ENCODE peak calls at places on chromosomes 2 and 18, in ten cellular contexts. M is tibial artery, G is A673, F is aorta, N is bronchial epithelial cell, K is IMR-90, A is fibroblast of lung, P is left lung, D is lower lobe of right lung, T is cardiac muscle cell. J is an unnamed sample.

GRCh38 chr2:206920310-206920709 is 19.0 kb upstream of the CPO start:
- DNase-seq in T (peak; percentile 6), G (no peak), K (no peak), A (no peak), M (no peak), P (no peak), D (no peak), F (no peak), N (peak; percentile 1), J (no peak)

GRCh38 chr2:28895189-28895893 is 874 bp downstream of the WDR43 start:
- DNase-seq in K (peak; percentile 54), G (peak; percentile 49), M (peak; percentile 27), T (peak; percentile 13), N (peak; percentile 86), F (peak; percentile 78), P (peak; percentile 53), A (peak; percentile 57), D (no peak), J (peak; percentile 4)

GRCh38 chr2:27903649-27904544 is 13.4 kb downstream of the BABAM2 start:
- DNase-seq in D (no peak), N (peak; percentile 80), A (peak; percentile 81), K (peak; percentile 52), F (no peak), M (no peak), G (no peak), T (no peak), P (no peak), J (no peak)

GRCh38 chr2:235756491-235756890 is 262.6 kb downstream of the AGAP1 start:
- DNase-seq in T (no peak), A (no peak), D (no peak), N (no peak), G (no peak), K (no peak), P (no peak), M (no peak), F (no peak), J (no peak)

GRCh38 chr18:68840554-68841263 is 42.8 kb downstream of the CCDC102B start:
- DNase-seq in N (peak; percentile 93), K (peak; percentile 97), M (peak; percentile 65), F (no peak), T (no peak), A (peak; percentile 96), P (no peak), D (no peak), G (peak; percentile 92), J (no peak)

GRCh38 chr18:58254873-58255511 is 211.0 kb downstream of the NEDD4L start:
- DNase-seq in F (no peak), G (no peak), M (no peak), D (no peak), P (no peak), A (no peak), N (no peak), K (peak; percentile 51), T (no peak), J (no peak)

GRCh38 chr2:234512884-234513669 is 16.2 kb upstream of the ARL4C start:
- DNase-seq in F (no peak), G (no peak), P (no peak), D (no peak), T (no peak), M (no peak), N (no peak), A (peak; percentile 87), K (peak; percentile 59), J (no peak)

GRCh38 chr2:222736301-222736700 is 64.8 kb downstream of the MOGAT1 start:
- DNase-seq in F (no peak), G (no peak), T (no peak), M (no peak), K (peak; percentile 67), D (no peak), P (no peak), A (peak; percentile 66), N (no peak), J (no peak)

GRCh38 chr2:73297151-73297559 is 3.8 kb upstream of the EGR4 start:
- DNase-seq in K (no peak), N (no peak), G (no peak), D (no peak), F (no peak), M (no peak), A (no peak), T (no peak), P (no peak), J (no peak)

GRCh38 chr2:120267348-120267747 is 14.7 kb downstream of the RALB start:
- DNase-seq in G (no peak), T (no peak), P (no peak), A (no peak), N (no peak), D (no peak), M (no peak), K (no peak), F (no peak), J (no peak)

GRCh38 chr2:177869209-177869608 is 203.4 kb downstream of the PDE11A start:
- DNase-seq in P (no peak), A (no peak), T (no peak), K (no peak), F (no peak), G (no peak), M (no peak), D (no peak), N (no peak), J (no peak)

GRCh38 chr2:136787970-136788369 is 22.6 kb downstream of the THSD7B start:
- DNase-seq in D (no peak), K (no peak), G (no peak), A (no peak), M (no peak), P (no peak), N (no peak), F (no peak), T (no peak), J (no peak)

DNA sequence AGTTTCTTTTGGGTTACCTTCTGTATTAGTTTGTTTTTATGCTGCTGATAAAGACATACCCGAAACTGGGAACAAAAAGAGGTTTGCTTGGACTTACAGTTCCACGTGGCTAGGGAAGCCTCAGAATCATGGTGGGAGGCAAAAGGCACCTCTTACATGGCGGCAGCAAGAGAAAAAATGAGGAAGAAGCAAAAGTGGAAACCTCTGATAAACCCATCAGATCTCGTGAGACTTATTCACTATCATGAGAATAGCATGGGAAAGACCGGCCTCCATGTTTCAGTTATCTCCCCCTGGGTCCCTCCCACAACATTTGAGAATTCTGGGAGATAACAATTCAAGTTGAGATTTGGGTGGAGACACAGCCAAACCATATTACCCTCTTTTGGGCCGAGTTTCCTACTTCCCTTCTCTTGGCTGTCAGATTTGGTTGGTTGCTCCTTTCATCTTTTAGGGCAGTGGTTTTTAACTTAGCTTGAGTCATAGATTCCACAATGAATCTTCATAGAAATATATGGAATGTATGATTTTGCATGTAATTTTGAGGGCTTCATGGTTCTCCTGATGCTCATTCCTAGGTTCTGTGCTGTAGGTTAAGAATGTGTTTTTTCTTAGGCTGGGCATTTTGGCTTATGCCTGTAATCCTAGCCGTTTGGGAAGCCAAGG is 44.2 kb downstream of the CEP192 start:
- DNase-seq in A (peak; percentile 67), T (no peak), P (no peak), N (no peak), K (peak; percentile 44), G (no peak), D (no peak), M (no peak), F (no peak), J (no peak)
- H3K36me3 ChIP-seq in A (no peaks in the 10 kb centered on the region), T (peaks cover 11% of the 10 kb centered on the region), P (peaks cover 59% of the 10 kb centered on the region), N (peaks cover 2% of the 10 kb centered on the region), K (peaks cover 9% of the 10 kb centered on the region), G (peaks cover 37% of the 10 kb centered on the region), D (peaks cover 49% of the 10 kb centered on the region), M (peaks cover 11% of the 10 kb centered on the region), F (peaks cover 6% of the 10 kb centered on the region), J (peaks cover 9% of the 10 kb centered on the region)

GRCh38 chr18:35604369-35604768 is 22.8 kb downstream of the GALNT1 start:
- DNase-seq in P (no peak), K (no peak), N (no peak), A (no peak), F (no peak), M (no peak), G (no peak), T (no peak), D (no peak), J (no peak)
- H3K36me3 ChIP-seq in P (no peaks in the 10 kb centered on the region), K (no peaks in the 10 kb centered on the region), N (no peaks in the 10 kb centered on the region), A (no peaks in the 10 kb centered on the region), F (no peaks in the 10 kb centered on the region), M (no peaks in the 10 kb centered on the region), G (no peaks in the 10 kb centered on the region), T (no peaks in the 10 kb centered on the region), D (no peaks in the 10 kb centered on the region), J (peaks cover 3% of the 10 kb centered on the region)

DNA sequence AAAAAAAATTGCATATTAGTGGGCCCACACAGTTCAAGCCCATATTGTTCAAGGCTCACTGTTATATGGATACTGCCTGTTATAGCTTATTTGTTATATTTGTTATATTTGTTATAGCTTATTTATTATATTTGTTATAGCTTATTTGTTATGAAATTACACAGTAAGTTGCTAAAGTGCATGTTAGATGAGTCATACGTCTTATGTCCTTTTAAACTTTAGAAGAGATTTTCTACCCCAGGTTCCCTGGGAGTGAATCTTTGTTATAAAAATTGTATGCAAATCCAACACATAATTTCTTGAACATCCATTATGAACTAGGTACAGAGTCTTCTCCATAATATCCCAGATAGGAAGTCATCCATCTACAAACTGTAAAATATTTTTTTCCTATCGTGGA is 22.1 kb downstream of the HTR2B start:
- DNase-seq in A (no peak), G (no peak), M (no peak), K (peak; percentile 45), F (no peak), T (no peak), N (peak; percentile 19), D (no peak), P (no peak), J (no peak)
- H3K36me3 ChIP-seq in A (peaks cover 3% of the 10 kb centered on the region), G (peaks cover 31% of the 10 kb centered on the region), M (peaks cover 31% of the 10 kb centered on the region), K (peaks cover 26% of the 10 kb centered on the region), F (peaks cover 1% of the 10 kb centered on the region), T (peaks cover 7% of the 10 kb centered on the region), N (no peaks in the 10 kb centered on the region), D (peaks cover 27% of the 10 kb centered on the region), P (peaks cover 44% of the 10 kb centered on the region), J (no peaks in the 10 kb centered on the region)

GRCh38 chr2:239178484-239178883 is 222.3 kb downstream of the HDAC4 start:
- DNase-seq in A (no peak), G (no peak), F (no peak), M (peak; percentile 5), K (no peak), N (no peak), P (peak; percentile 19), T (no peak), D (no peak), J (no peak)

GRCh38 chr2:239177908-239178307 is 222.9 kb downstream of the HDAC4 start:
- DNase-seq in D (no peak), P (peak; percentile 19), G (no peak), T (no peak), M (no peak), A (no peak), K (no peak), F (peak; percentile 55), N (no peak), J (no peak)

GRCh38 chr2:239175181-239175580 is 225.6 kb downstream of the HDAC4 start:
- DNase-seq in M (no peak), N (no peak), A (no peak), K (no peak), F (peak; percentile 59), D (no peak), P (peak; percentile 22), G (no peak), T (no peak), J (no peak)

GRCh38 chr2:239178954-239179353 is 221.9 kb downstream of the HDAC4 start:
- DNase-seq in F (peak; percentile 51), N (no peak), A (no peak), D (no peak), P (peak; percentile 22), T (no peak), M (peak; percentile 17), K (no peak), G (no peak), J (no peak)

GRCh38 chr2:239177325-239177724 is 223.5 kb downstream of the HDAC4 start:
- DNase-seq in M (no peak), G (no peak), A (no peak), T (no peak), P (peak; percentile 9), N (no peak), K (no peak), D (no peak), F (peak; percentile 30), J (no peak)
- H3K36me3 ChIP-seq in M (peaks cover 21% of the 10 kb centered on the region), G (no peaks in the 10 kb centered on the region), A (no peaks in the 10 kb centered on the region), T (no peaks in the 10 kb centered on the region), P (peaks cover 82% of the 10 kb centered on the region), N (no peaks in the 10 kb centered on the region), K (peaks cover 46% of the 10 kb centered on the region), D (peaks cover 40% of the 10 kb centered on the region), F (peaks cover 11% of the 10 kb centered on the region), J (peaks cover 98% of the 10 kb centered on the region)